ENCODE peak calls at places on chromosomes 5 and 9, in seven cellular contexts. K is cardiac muscle cell, J is IMR-90, A is epithelial cell of proximal tubule, P is GM20000, E is WTC11, H is H9. W is an unnamed sample.

GRCh38 chr5:141908796-141909195 is 14.9 kb upstream of the DELE1 start:
- DNase-seq in K (no peak), J (peak), A (no peak), P (no peak), E (no peak), H (no peak), W (no peak)

GRCh38 chr9:84146893-84147705 is 166.5 kb downstream of the RMI1 start:
- DNase-seq in K (no peak), J (no peak), A (no peak), P (no peak), E (no peak), H (no peak), W (no peak)

GRCh38 chr9:16197578-16198370 is 644.9 kb downstream of the CCDC171 start:
- DNase-seq in K (no peak), J (peak), A (no peak), P (no peak), E (no peak), H (no peak), W (no peak)

GRCh38 chr5:171342362-171343111 is 33.5 kb downstream of the TLX3 start:
- DNase-seq in K (peak), J (peak), A (peak), P (peak), E (peak), H (peak), W (peak)

GRCh38 chr5:153717287-153717686 is 226.8 kb downstream of the GRIA1 start:
- DNase-seq in K (no peak), J (no peak), A (no peak), P (no peak), E (no peak), H (no peak), W (no peak)

GRCh38 chr5:170056561-170057267 is 49.0 kb upstream of the FOXI1 start:
- DNase-seq in K (no peak), J (no peak), A (no peak), P (no peak), E (no peak), H (no peak), W (no peak)

GRCh38 chr5:165781703-165782102 is 2276.3 kb downstream of the MAT2B start:
- DNase-seq in K (no peak), J (no peak), A (no peak), P (no peak), E (no peak), H (no peak), W (no peak)

GRCh38 chr9:116318463-116319271 is 165.1 kb downstream of the PAPPA start:
- DNase-seq in K (peak), J (peak), A (no peak), P (no peak), E (no peak), H (no peak), W (no peak)

GRCh38 chr9:105672711-105673234 is 10.5 kb downstream of the TAL2 start:
- DNase-seq in K (no peak), J (no peak), A (no peak), P (no peak), E (no peak), H (no peak), W (no peak)

GRCh38 chr5:2019716-2020115 is 137.0 kb upstream of the IRX4 start:
- DNase-seq in K (no peak), J (no peak), A (no peak), P (no peak), E (no peak), H (no peak), W (no peak)

GRCh38 chr5:395921-396714 is 46.9 kb upstream of the EXOC3 start:
- DNase-seq in K (no peak), J (no peak), A (no peak), P (peak), E (no peak), H (no peak), W (no peak)

GRCh38 chr9:78775211-78775610 is 478.3 kb downstream of the PSAT1 start:
- DNase-seq in K (no peak), J (no peak), A (no peak), P (no peak), E (no peak), H (no peak), W (no peak)

GRCh38 chr5:80437326-80437725 is 29.5 kb downstream of the ZFYVE16 start:
- DNase-seq in K (no peak), J (no peak), A (no peak), P (no peak), E (no peak), H (no peak), W (no peak)

GRCh38 chr5:77876862-77877502 is 100.8 kb upstream of the TBCA start:
- DNase-seq in K (no peak), J (peak), A (no peak), P (no peak), E (no peak), H (no peak), W (no peak)

GRCh38 chr9:131018621-131019020 is 9.6 kb downstream of the LAMC3 start:
- DNase-seq in K (no peak), J (no peak), A (no peak), P (no peak), E (no peak), H (peak), W (no peak)
- TF ChIP-seq CTCF in K (no peak), J (no peak), A (peak), P (no peak), E (no peak), H (peak), W (peak)

DNA sequence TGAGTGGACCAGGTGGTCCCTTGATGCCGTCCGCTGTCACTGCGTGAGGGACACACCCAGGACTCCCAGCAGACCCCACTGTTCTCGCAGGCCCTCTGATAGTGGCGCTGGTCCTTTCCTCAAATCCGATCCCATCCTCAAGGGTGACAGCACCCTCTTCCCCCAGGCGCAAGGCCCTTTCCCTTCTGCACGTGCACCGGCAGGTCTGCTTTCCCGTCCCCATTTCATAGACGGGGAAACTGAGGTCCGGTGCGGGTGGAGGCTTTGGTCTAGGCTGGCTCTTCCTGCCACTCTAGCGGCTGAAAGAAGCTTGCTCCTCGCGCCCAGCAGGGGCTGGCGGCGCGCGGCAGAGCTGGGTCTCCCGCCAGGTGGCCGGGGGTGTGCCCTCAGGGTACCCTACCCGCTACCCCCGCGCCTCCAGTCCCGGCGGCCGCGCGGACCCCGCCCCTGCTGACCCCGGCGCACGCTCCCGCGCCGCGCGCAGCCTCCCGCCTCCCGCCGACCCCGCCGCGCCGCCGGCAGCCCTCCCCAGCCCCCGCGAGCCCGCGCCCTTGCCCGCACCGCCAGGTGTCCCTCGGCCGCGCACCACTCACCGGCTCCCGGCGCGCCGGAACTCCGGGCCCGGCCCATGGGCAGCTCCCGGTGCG is 453 bp downstream of the RASGEF1C start:
- DNase-seq in K (peak), J (no peak), A (no peak), P (no peak), E (peak), H (peak), W (no peak)
- TF ChIP-seq CTCF in K (no peak), J (no peak), A (peak), P (no peak), E (no peak), H (no peak), W (no peak)

GRCh38 chr9:137025120-137025966 is 2.7 kb downstream of the ABCA2 start:
- DNase-seq in K (no peak), J (no peak), A (no peak), P (no peak), E (no peak), H (peak), W (no peak)
- TF ChIP-seq CTCF in K (no peak), J (no peak), A (no peak), P (no peak), E (no peak), H (no peak), W (no peak)

DNA sequence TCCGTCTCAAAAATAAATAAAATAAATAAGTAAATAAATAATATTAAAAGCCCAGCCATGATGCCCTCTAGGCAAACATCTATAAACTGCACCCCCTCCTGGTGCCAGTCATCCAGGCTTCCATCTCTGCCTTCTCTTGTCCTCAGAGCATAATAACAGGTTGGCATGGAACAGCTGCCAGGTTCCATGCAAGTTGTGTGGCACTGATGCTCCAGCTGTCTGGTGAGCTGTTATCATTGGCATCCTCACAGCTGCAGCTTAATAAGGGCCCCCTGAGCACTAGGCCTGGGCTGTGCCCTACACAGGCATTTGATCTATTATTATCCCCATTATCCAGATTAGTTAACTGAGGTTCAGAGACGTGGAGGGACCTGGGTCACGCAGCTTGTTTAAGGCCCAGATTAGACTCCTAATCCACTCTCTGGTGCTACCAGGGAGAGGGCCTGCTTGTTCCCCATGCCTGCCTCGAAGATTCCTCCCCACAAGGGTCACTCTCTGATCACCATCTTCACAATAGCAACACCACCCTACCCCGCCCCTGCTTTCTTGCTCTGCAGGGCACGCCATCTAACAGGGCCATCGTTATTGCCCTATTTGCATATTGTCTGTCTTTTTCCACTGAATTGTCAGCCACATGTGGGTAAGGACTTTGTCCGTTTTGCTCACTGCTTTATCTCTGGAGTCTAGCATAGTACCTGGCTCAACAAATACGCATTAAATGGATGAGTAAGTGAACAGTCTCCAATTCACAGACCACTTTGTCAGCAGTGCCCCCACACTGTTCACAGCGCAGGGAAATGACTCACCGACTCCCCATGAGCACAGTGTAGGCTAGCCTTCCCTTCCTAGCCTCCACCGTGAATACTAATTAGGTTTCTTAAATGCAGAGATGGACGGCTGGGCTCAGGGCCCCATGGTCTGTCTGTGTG is 1.5 kb upstream of the DNM1 start:
- DNase-seq in K (no peak), J (peak), A (no peak), P (no peak), E (no peak), H (no peak), W (no peak)
- TF ChIP-seq CTCF in K (no peak), J (no peak), A (peak), P (no peak), E (no peak), H (no peak), W (no peak)

GRCh38 chr5:38494175-38494574 is 62.3 kb downstream of the LIFR start:
- DNase-seq in K (no peak), J (no peak), A (no peak), P (no peak), E (no peak), H (no peak), W (no peak)

GRCh38 chr5:38500861-38501260 is 55.6 kb downstream of the LIFR start:
- DNase-seq in K (peak), J (peak), A (no peak), P (no peak), E (no peak), H (no peak), W (no peak)

DNA sequence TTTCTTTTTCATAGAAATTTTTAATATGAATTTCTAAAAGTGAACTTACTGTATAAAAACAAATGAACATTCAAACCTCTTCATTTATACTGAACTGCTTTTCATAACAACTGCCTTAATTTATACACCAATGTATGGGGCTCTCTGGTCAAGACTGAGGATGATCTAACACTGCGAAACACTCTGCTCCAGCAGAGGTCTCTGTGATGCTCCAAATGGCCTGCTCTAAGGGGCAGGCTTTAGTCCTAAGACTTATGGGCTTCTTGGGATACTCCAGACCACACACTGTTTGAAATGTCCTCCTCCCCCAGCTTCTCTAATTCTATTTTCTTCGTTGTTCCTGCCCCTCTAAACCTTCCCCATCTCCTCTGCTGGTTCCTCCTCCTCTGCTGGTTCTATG is 58.5 kb downstream of the LIFR start:
- DNase-seq in K (peak), J (peak), A (no peak), P (no peak), E (no peak), H (no peak), W (no peak)
- TF ChIP-seq CTCF in K (peak), J (no peak), A (peak), P (no peak), E (no peak), H (peak), W (no peak)

DNA sequence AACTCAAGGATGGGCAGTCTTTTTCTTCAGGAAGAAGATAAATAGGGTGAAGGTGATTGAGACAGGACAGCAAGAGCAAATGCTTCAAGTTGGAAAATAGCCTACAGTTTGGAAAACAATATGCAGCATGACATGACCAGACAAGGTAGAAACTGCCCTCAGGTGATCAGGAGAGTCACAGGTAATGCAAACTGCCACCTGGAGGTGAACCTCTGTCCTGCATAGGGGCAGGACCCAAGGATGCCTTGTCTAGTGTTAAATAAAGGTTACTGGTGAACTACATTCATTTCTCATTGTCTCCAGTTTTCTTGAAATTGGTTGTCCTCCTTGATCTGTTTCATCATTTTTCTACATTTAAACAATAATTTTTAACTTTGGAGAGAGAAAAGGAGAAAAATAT is 232.1 kb downstream of the SEMA5A start:
- DNase-seq in K (no peak), J (no peak), A (no peak), P (no peak), E (peak), H (peak), W (no peak)
- TF ChIP-seq CTCF in K (no peak), J (no peak), A (peak), P (no peak), E (peak), H (peak), W (no peak)